ENCODE peak calls at places on chromosomes 1 and 21, in seven cellular contexts. One of them, this sample, is unnamed.

GRCh38 chr1:10867138-10867721 is 70.8 kb upstream of the CASZ1 start:
- DNase-seq in heart left ventricle: peak
- DNase-seq in thoracic aorta: no peak
- DNase-seq in GM06990: peak
- DNase-seq in endothelial cell: peak
- DNase-seq in epithelial cell of proximal tubule: no peak
- DNase-seq in GM20000: peak
- DNase-seq in this sample: peak

GRCh38 chr1:29352719-29353420 is 116.5 kb downstream of the PTPRU start:
- DNase-seq in heart left ventricle: no peak
- DNase-seq in thoracic aorta: no peak
- DNase-seq in GM06990: no peak
- DNase-seq in endothelial cell: no peak
- DNase-seq in epithelial cell of proximal tubule: no peak
- DNase-seq in GM20000: no peak
- DNase-seq in this sample: no peak

GRCh38 chr1:201171063-201172036 is 17.1 kb upstream of the TMEM9 start:
- DNase-seq in heart left ventricle: peak
- DNase-seq in thoracic aorta: no peak
- DNase-seq in GM06990: peak
- DNase-seq in endothelial cell: peak
- DNase-seq in epithelial cell of proximal tubule: no peak
- DNase-seq in GM20000: peak
- DNase-seq in this sample: peak

GRCh38 chr1:31769720-31770390 is 5.7 kb upstream of the ADGRB2 start:
- DNase-seq in heart left ventricle: peak
- DNase-seq in thoracic aorta: no peak
- DNase-seq in GM06990: no peak
- DNase-seq in endothelial cell: no peak
- DNase-seq in epithelial cell of proximal tubule: no peak
- DNase-seq in GM20000: no peak
- DNase-seq in this sample: no peak

GRCh38 chr1:224873645-224874369 is 55.7 kb upstream of the DNAH14 start:
- DNase-seq in heart left ventricle: no peak
- DNase-seq in thoracic aorta: no peak
- DNase-seq in GM06990: no peak
- DNase-seq in endothelial cell: no peak
- DNase-seq in epithelial cell of proximal tubule: no peak
- DNase-seq in GM20000: no peak
- DNase-seq in this sample: no peak

GRCh38 chr1:119477710-119478109 is 29.3 kb upstream of the HSD3B1 start:
- DNase-seq in heart left ventricle: no peak
- DNase-seq in thoracic aorta: no peak
- DNase-seq in GM06990: no peak
- DNase-seq in endothelial cell: no peak
- DNase-seq in epithelial cell of proximal tubule: no peak
- DNase-seq in GM20000: no peak
- DNase-seq in this sample: no peak

GRCh38 chr1:96741335-96741734 is 19.8 kb downstream of the PTBP2 start:
- DNase-seq in heart left ventricle: no peak
- DNase-seq in thoracic aorta: no peak
- DNase-seq in GM06990: no peak
- DNase-seq in endothelial cell: no peak
- DNase-seq in epithelial cell of proximal tubule: no peak
- DNase-seq in GM20000: no peak
- DNase-seq in this sample: no peak

GRCh38 chr1:115432061-115432460 is 94.0 kb upstream of the NGF start:
- DNase-seq in heart left ventricle: peak
- DNase-seq in thoracic aorta: no peak
- DNase-seq in GM06990: no peak
- DNase-seq in endothelial cell: no peak
- DNase-seq in epithelial cell of proximal tubule: no peak
- DNase-seq in GM20000: no peak
- DNase-seq in this sample: no peak

GRCh38 chr1:31696246-31696645 is 7.6 kb downstream of the COL16A1 start:
- DNase-seq in heart left ventricle: peak
- DNase-seq in thoracic aorta: no peak
- DNase-seq in GM06990: no peak
- DNase-seq in endothelial cell: no peak
- DNase-seq in epithelial cell of proximal tubule: no peak
- DNase-seq in GM20000: no peak
- DNase-seq in this sample: no peak

GRCh38 chr1:100364731-100365130 is 12.4 kb downstream of the CDC14A start:
- DNase-seq in heart left ventricle: no peak
- DNase-seq in thoracic aorta: no peak
- DNase-seq in GM06990: no peak
- DNase-seq in endothelial cell: no peak
- DNase-seq in epithelial cell of proximal tubule: no peak
- DNase-seq in GM20000: no peak
- DNase-seq in this sample: no peak

GRCh38 chr1:32333251-32333963 is 2.6 kb downstream of the MARCKSL1 start:
- DNase-seq in heart left ventricle: no peak
- DNase-seq in thoracic aorta: no peak
- DNase-seq in GM06990: no peak
- DNase-seq in endothelial cell: no peak
- DNase-seq in epithelial cell of proximal tubule: no peak
- DNase-seq in GM20000: peak
- DNase-seq in this sample: no peak

GRCh38 chr1:247367786-247368342 is 36.2 kb upstream of the ZNF496 start:
- DNase-seq in heart left ventricle: no peak
- DNase-seq in thoracic aorta: no peak
- DNase-seq in GM06990: no peak
- DNase-seq in endothelial cell: no peak
- DNase-seq in epithelial cell of proximal tubule: no peak
- DNase-seq in GM20000: no peak
- DNase-seq in this sample: no peak

GRCh38 chr1:85597709-85598108 is 17.1 kb downstream of the CCN1 start:
- DNase-seq in heart left ventricle: no peak
- DNase-seq in thoracic aorta: no peak
- DNase-seq in GM06990: no peak
- DNase-seq in endothelial cell: no peak
- DNase-seq in epithelial cell of proximal tubule: no peak
- DNase-seq in GM20000: no peak
- DNase-seq in this sample: no peak

GRCh38 chr1:9326596-9326995 is 33.9 kb downstream of the SPSB1 start:
- DNase-seq in heart left ventricle: no peak
- DNase-seq in thoracic aorta: no peak
- DNase-seq in GM06990: no peak
- DNase-seq in endothelial cell: no peak
- DNase-seq in epithelial cell of proximal tubule: no peak
- DNase-seq in GM20000: no peak
- DNase-seq in this sample: no peak

GRCh38 chr1:47231314-47232186 is 475 bp downstream of the TAL1 start:
- DNase-seq in heart left ventricle: no peak
- DNase-seq in thoracic aorta: no peak
- DNase-seq in GM06990: peak
- DNase-seq in endothelial cell: peak
- DNase-seq in epithelial cell of proximal tubule: no peak
- DNase-seq in GM20000: peak
- DNase-seq in this sample: peak

GRCh38 chr21:46029201-46029924 is 47.8 kb downstream of the COL6A1 start:
- DNase-seq in heart left ventricle: peak
- DNase-seq in thoracic aorta: no peak
- DNase-seq in GM06990: no peak
- DNase-seq in endothelial cell: no peak
- DNase-seq in epithelial cell of proximal tubule: no peak
- DNase-seq in GM20000: no peak
- DNase-seq in this sample: no peak

GRCh38 chr1:1233567-1233892 is 1.5 kb downstream of the B3GALT6 start:
- DNase-seq in heart left ventricle: no peak
- DNase-seq in thoracic aorta: no peak
- DNase-seq in GM06990: no peak
- DNase-seq in endothelial cell: no peak
- DNase-seq in epithelial cell of proximal tubule: no peak
- DNase-seq in GM20000: no peak
- DNase-seq in this sample: no peak

DNA sequence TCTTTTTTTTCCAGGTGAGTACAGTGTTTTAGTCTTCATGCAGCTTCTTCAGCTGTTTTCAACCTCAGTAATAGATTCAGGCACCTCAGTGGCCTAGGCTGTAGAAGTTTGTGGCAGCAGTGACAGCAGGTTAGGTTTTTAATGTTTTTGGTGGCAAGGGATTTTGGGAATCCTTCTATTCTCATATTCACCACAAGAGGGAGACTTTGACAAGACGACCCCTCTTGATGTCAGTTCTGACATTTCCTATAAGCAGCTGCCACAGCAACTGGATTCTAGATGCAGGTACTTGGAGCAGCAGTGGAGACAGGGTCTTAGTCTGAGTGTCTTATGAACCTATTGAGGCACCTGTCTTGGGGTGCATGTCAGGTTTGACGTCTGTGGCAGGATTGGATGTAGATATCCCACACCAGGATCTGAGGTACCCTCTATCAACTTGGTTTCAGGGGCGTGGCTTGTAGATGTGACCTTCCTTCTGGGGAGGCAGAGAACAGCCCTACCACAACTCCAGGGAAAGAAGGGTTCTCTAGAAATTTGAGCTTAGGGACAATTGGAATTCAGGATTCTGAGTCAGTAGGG is 1104.2 kb upstream of the TMPRSS15 start:
- DNase-seq in heart left ventricle: no peak
- DNase-seq in thoracic aorta: no peak
- DNase-seq in GM06990: no peak
- DNase-seq in endothelial cell: no peak
- DNase-seq in epithelial cell of proximal tubule: no peak
- DNase-seq in GM20000: no peak
- DNase-seq in this sample: no peak
- TF ChIP-seq CTCF in heart left ventricle: no peak
- TF ChIP-seq CTCF in thoracic aorta: no peak
- TF ChIP-seq CTCF in GM06990: peak
- TF ChIP-seq CTCF in endothelial cell: peak
- TF ChIP-seq CTCF in epithelial cell of proximal tubule: peak
- TF ChIP-seq CTCF in GM20000: no peak
- TF ChIP-seq CTCF in this sample: no peak

DNA sequence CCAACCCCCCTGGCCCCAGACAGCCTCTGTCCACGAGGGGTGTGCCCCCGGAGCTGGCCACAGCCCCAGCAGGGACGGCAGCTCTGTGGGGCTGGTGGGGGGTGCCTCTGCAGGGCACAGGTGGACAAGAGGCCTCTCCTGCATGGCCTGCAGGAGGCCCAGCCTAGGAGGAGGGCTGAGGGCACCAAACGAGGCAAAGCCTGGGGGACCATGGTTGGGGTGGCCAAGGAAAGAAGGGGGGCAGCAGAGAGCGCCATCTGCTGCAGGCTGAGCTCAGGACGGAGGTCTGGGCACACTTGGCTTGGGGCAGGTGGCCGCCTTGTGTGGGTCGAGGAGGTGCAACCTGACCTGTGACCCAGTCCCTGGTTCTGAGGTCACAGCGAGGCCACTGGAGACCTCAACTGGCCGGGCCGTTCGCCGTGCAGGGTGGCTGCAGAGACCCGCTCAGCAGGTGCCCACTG is 27.3 kb downstream of the RRP1 start:
- DNase-seq in heart left ventricle: peak
- DNase-seq in thoracic aorta: no peak
- DNase-seq in GM06990: no peak
- DNase-seq in endothelial cell: no peak
- DNase-seq in epithelial cell of proximal tubule: no peak
- DNase-seq in GM20000: no peak
- DNase-seq in this sample: no peak
- TF ChIP-seq CTCF in heart left ventricle: no peak
- TF ChIP-seq CTCF in thoracic aorta: no peak
- TF ChIP-seq CTCF in GM06990: peak
- TF ChIP-seq CTCF in endothelial cell: no peak
- TF ChIP-seq CTCF in epithelial cell of proximal tubule: peak
- TF ChIP-seq CTCF in GM20000: peak
- TF ChIP-seq CTCF in this sample: peak

DNA sequence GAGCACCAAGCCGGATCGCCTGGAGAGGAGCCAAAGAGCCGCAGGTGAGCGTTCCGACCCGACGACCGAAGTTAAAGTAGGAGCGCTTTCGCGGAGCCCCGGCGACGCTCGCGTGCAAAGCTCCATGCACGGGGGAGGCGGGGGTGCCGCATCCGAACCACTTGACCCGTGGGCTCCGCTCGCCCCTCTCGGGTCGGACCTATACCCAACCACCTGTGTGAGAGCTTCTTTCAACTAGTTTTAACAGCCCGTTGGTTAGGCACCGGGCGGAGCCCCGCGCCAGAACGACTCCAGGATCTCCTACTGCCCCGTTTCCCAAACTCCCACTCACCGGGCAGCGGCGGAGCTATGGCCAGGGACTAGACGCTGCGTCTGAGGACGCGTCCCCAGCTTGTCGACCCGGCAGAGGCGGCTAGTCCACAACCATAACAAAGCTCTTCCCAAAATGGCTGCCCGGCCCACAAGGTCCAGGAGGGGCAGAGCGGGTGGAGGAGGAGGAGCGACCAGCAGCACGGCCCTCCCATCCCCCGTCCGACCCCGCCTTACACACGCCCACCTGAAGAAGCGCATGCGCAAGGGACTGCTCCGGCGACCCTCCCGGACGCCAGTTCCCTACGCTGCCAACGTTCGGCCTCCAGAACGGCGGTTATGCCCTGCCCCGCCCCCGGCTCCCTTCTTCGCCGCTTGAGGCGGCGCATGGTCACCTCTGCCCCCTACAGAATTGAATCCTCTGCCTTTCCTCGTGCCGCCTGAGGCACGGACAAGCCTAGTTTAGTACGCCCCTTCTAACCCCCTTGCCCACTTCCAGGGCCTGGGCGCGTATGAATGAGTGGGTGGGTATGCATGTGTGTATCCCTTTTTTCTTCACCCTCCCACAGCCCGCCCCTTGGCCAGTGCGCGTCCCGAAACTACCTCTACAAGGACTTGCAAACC is at the start of gene GPBP1L1:
- DNase-seq in heart left ventricle: peak
- DNase-seq in thoracic aorta: peak
- DNase-seq in GM06990: peak
- DNase-seq in endothelial cell: peak
- DNase-seq in epithelial cell of proximal tubule: peak
- DNase-seq in GM20000: peak
- DNase-seq in this sample: peak
- TF ChIP-seq CTCF in heart left ventricle: no peak
- TF ChIP-seq CTCF in thoracic aorta: no peak
- TF ChIP-seq CTCF in GM06990: no peak
- TF ChIP-seq CTCF in endothelial cell: no peak
- TF ChIP-seq CTCF in epithelial cell of proximal tubule: no peak
- TF ChIP-seq CTCF in GM20000: no peak
- TF ChIP-seq CTCF in this sample: peak

GRCh38 chr1:62924983-62925790 is 141.3 kb downstream of the ATG4C start:
- DNase-seq in heart left ventricle: no peak
- DNase-seq in thoracic aorta: no peak
- DNase-seq in GM06990: no peak
- DNase-seq in endothelial cell: no peak
- DNase-seq in epithelial cell of proximal tubule: no peak
- DNase-seq in GM20000: no peak
- DNase-seq in this sample: no peak

DNA sequence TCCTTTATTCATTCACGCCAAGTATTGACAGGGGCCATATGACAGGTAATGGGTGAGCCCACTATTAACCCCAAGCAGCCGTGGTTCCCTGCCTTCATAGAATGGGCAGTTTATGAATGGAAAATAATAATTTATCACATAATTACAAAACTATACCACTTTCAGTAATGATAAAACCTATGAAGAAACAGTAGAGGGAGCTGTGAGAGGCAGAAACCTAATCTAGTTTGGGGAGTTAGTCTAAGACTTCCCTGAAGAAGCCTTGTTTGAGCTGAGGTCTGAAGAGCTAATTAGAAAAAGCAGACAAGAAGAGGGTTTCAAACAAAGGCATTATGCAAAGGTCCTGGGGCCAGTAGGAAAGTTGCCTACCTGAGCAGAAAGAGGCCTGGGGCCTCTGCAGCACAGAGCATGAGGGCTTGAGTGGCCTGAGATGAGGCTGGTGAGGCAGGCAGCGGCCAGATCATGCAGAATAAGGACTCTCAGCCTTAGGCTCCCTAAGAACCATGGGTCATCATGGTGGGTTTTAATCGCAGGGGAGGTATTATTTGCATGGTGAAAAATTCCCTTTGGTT is 142.8 kb downstream of the ATG4C start:
- DNase-seq in heart left ventricle: no peak
- DNase-seq in thoracic aorta: no peak
- DNase-seq in GM06990: no peak
- DNase-seq in endothelial cell: no peak
- DNase-seq in epithelial cell of proximal tubule: no peak
- DNase-seq in GM20000: no peak
- DNase-seq in this sample: no peak
- TF ChIP-seq CTCF in heart left ventricle: no peak
- TF ChIP-seq CTCF in thoracic aorta: no peak
- TF ChIP-seq CTCF in GM06990: peak
- TF ChIP-seq CTCF in endothelial cell: no peak
- TF ChIP-seq CTCF in epithelial cell of proximal tubule: peak
- TF ChIP-seq CTCF in GM20000: no peak
- TF ChIP-seq CTCF in this sample: no peak